ENCODE peak calls at places on chromosomes 6 and 20, in five cellular contexts. K, P, R, T and I are unnamed samples.

GRCh38 chr6:70686548-70687133 is 19.0 kb downstream of the SMAP1 start:
- DNase-seq in P (peak; percentile 56), T (no peak), K (no peak), R (peak; percentile 35), I (peak; percentile 52)

GRCh38 chr6:42211726-42212125 is 5.9 kb downstream of the MRPS10 start:
- DNase-seq in R (no peak), T (no peak), P (no peak), K (no peak), I (no peak)

GRCh38 chr6:150527100-150527499 is 72.6 kb upstream of the PLEKHG1 start:
- DNase-seq in R (no peak), K (no peak), T (no peak), P (peak; percentile 2), I (no peak)

GRCh38 chr20:41366546-41367392 is at the start of gene EMILIN3:
- DNase-seq in P (no peak), T (peak; percentile 69), K (peak; percentile 62), R (peak; percentile 43), I (no peak)

GRCh38 chr20:3679749-3680700 is 1.8 kb downstream of the ADAM33 start:
- DNase-seq in P (peak; percentile 48), K (no peak), T (no peak), R (peak; percentile 73), I (peak; percentile 56)

GRCh38 chr6:165231581-165232276 is 77.7 kb downstream of the C6orf118 start:
- DNase-seq in T (no peak), K (no peak), P (no peak), R (peak; percentile 53), I (peak; percentile 4)

GRCh38 chr20:62656205-62656918 is 14.1 kb downstream of the SLCO4A1 start:
- DNase-seq in P (no peak), T (no peak), K (no peak), R (no peak), I (no peak)

GRCh38 chr6:123909989-123910388 is 106.3 kb downstream of the NKAIN2 start:
- DNase-seq in P (no peak), K (no peak), R (no peak), T (no peak), I (no peak)

GRCh38 chr6:73367761-73368355 is 1.8 kb downstream of the OOEP start:
- DNase-seq in T (no peak), R (peak; percentile 65), K (no peak), P (no peak), I (no peak)

GRCh38 chr6:6897140-6897539 is 210.6 kb upstream of the RREB1 start:
- DNase-seq in K (no peak), P (no peak), T (no peak), R (no peak), I (no peak)

GRCh38 chr6:89826029-89826528 is 3.6 kb upstream of the CASP8AP2 start:
- DNase-seq in T (no peak), P (peak; percentile 73), R (peak; percentile 37), K (no peak), I (peak; percentile 19)

GRCh38 chr6:89830385-89830809 is 717 bp downstream of the CASP8AP2 start:
- DNase-seq in K (no peak), R (peak; percentile 39), T (no peak), P (no peak), I (no peak)

GRCh38 chr6:89828988-89829590 is 591 bp upstream of the CASP8AP2 start:
- DNase-seq in T (no peak), R (no peak), K (no peak), P (no peak), I (no peak)

GRCh38 chr6:89834884-89835792 is 5.5 kb downstream of the CASP8AP2 start:
- DNase-seq in T (no peak), R (no peak), P (peak; percentile 41), K (no peak), I (no peak)

GRCh38 chr6:89829591-89830384 is at the start of gene CASP8AP2:
- DNase-seq in T (peak; percentile 92), P (peak; percentile 98), R (peak; percentile 100), K (peak; percentile 98), I (peak; percentile 99)
- H3K18ac ChIP-seq in T (peak within 1 kb of the TSS; percentile 97), P (peak within 1 kb of the TSS; percentile 21), R (peak within 1 kb of the TSS; percentile 85), K (peak within 1 kb of the TSS; percentile 98), I (peak within 1 kb of the TSS; percentile 71)

GRCh38 chr20:32777177-32777956 is 15.2 kb downstream of the DNMT3B start:
- DNase-seq in P (no peak), T (no peak), K (no peak), R (no peak), I (no peak)
- H3K18ac ChIP-seq in P (no peak overlapping the region), T (no peak overlapping the region), K (peak overlapping the region; percentile 69), R (no peak overlapping the region), I (no peak overlapping the region)

GRCh38 chr6:21998539-21998938 is 298.3 kb downstream of the PRL start:
- DNase-seq in K (no peak), P (no peak), T (no peak), R (no peak), I (no peak)
- H3K18ac ChIP-seq in K (no peak overlapping the region), P (peak overlapping the region; percentile 46), T (no peak overlapping the region), R (no peak overlapping the region), I (no peak overlapping the region)

GRCh38 chr6:104750449-104750848 is 109.3 kb downstream of the HACE1 start:
- DNase-seq in P (no peak), K (no peak), R (no peak), T (no peak), I (no peak)

GRCh38 chr6:104754788-104755409 is 104.8 kb downstream of the HACE1 start:
- DNase-seq in P (no peak), R (no peak), T (no peak), K (no peak), I (no peak)

DNA sequence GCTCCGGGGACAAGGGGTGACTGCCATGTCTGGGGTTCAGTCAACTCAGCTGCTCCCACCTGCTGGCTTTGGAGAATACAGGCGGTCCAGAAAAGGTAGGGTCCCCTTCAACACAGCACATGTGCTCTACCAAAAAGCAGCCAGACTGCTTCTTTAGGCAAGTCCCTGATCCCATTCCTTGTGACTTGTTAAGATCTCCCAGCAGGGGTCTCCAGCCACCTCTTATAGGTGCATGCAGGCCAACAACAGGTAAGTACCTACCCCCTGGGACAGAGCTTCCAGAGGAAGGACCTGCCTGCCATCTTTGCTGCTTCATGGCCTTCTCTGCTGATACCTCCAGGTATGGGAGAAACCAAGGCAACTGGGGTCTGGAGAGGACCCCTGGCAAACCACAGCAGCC is 106.5 kb downstream of the HACE1 start:
- DNase-seq in K (no peak), P (no peak), R (peak; percentile 27), T (no peak), I (no peak)
- H3K18ac ChIP-seq in K (no peak overlapping the region), P (no peak overlapping the region), R (no peak overlapping the region), T (no peak overlapping the region), I (no peak overlapping the region)

GRCh38 chr20:53599378-53599777 is 5.7 kb upstream of the ZNF217 start:
- DNase-seq in T (peak; percentile 46), K (no peak), P (no peak), R (no peak), I (no peak)
- H3K18ac ChIP-seq in T (peak overlapping the region; percentile 63), K (peak overlapping the region; percentile 2), P (no peak overlapping the region), R (no peak overlapping the region), I (no peak overlapping the region)

DNA sequence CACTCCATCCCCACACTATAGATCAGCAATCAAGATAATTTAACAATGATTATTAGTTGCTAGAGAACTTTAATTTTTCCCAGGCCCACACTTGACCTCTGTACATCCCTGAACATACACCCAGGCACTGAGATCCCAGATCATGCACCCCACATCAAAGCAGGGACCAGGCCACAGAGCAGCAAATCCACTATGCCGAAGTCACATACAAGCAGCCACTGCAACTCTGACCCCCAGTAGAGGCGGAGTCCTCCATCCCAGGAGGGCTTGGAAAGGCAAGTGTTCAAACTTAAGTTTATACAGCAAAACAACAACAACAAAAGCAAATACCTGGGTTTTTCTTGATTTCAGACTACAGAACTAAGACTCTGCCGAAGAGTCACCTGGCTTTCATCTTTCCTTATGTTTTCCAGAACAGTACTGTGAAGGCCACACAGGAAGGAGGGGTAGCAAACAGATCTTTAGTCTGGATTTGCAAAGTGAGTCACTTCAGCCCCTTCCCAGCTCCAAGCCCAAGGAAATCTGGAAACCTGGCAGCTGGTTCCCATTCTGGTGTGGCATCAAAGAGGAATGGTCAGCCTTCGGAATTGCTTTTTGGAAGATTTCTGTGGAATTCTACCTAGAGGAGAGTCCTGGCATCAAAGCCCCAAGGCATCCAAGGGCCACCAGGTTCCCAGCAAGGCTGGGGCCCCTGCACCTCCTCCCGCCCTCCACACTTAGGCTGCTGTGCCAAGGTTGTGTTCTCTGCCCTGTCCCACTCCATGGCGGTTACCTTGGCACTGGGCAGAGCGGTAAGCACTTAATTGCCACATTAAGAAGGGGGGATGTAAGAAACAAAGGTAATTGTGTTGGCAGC is 7.3 kb downstream of the JAG1 start:
- DNase-seq in R (no peak), T (no peak), K (no peak), P (no peak), I (no peak)
- H3K18ac ChIP-seq in R (peak overlapping the region; percentile 65), T (no peak overlapping the region), K (peak overlapping the region; percentile 86), P (no peak overlapping the region), I (no peak overlapping the region)

GRCh38 chr6:27251672-27252251 is 4.3 kb downstream of the PRSS16 start:
- DNase-seq in K (peak; percentile 87), P (peak; percentile 38), T (peak; percentile 93), R (peak; percentile 98), I (peak; percentile 53)
- H3K18ac ChIP-seq in K (peak overlapping the region; percentile 95), P (no peak overlapping the region), T (peak overlapping the region; percentile 95), R (peak overlapping the region; percentile 16), I (no peak overlapping the region)

GRCh38 chr6:40722081-40722480 is 134.9 kb upstream of the LRFN2 start:
- DNase-seq in R (peak; percentile 10), P (no peak), K (no peak), T (no peak), I (peak; percentile 38)

GRCh38 chr6:40720375-40720748 is 133.2 kb upstream of the LRFN2 start:
- DNase-seq in R (peak; percentile 50), T (no peak), P (no peak), K (no peak), I (no peak)

GRCh38 chr6:40718401-40718800 is 131.2 kb upstream of the LRFN2 start:
- DNase-seq in R (no peak), K (no peak), T (no peak), P (no peak), I (no peak)

GRCh38 chr6:40721252-40721936 is 134.2 kb upstream of the LRFN2 start:
- DNase-seq in R (no peak), P (no peak), T (no peak), K (no peak), I (no peak)

GRCh38 chr6:40719671-40720374 is 132.7 kb upstream of the LRFN2 start:
- DNase-seq in R (peak; percentile 72), K (no peak), T (peak; percentile 57), P (peak; percentile 50), I (peak; percentile 82)
- H3K18ac ChIP-seq in R (no peak overlapping the region), K (peak overlapping the region; percentile 84), T (peak overlapping the region; percentile 54), P (peak overlapping the region; percentile 31), I (peak overlapping the region; percentile 95)

GRCh38 chr20:45935416-45936046 is 1.0 kb downstream of the PCIF1 start:
- DNase-seq in P (peak; percentile 43), T (no peak), K (no peak), R (no peak), I (peak; percentile 77)
- H3K18ac ChIP-seq in P (peak overlapping the region; percentile 71), T (no peak overlapping the region), K (no peak overlapping the region), R (no peak overlapping the region), I (no peak overlapping the region)